ENCODE peak calls at places on chromosomes 13 and 19, in six cellular contexts. One of them, this sample, is unnamed.

GRCh38 chr13:20991741-20992520 is 69.5 kb downstream of the LATS2 start:
- DNase-seq in aorta: no peak
- DNase-seq in cerebellar nuclear complex: no peak
- DNase-seq in nephron progenitor cell: no peak
- DNase-seq in GM03348: no peak
- DNase-seq in PC-3: no peak
- DNase-seq in this sample: no peak

GRCh38 chr19:4974855-4975469 is 6.0 kb downstream of the KDM4B start:
- DNase-seq in GM03348: no peak
- DNase-seq in nephron progenitor cell: no peak
- DNase-seq in cerebellar nuclear complex: no peak
- DNase-seq in aorta: no peak
- DNase-seq in PC-3: no peak
- DNase-seq in this sample: no peak

GRCh38 chr13:86368924-86369323 is 569.7 kb upstream of the SLITRK6 start:
- DNase-seq in PC-3: no peak
- DNase-seq in cerebellar nuclear complex: no peak
- DNase-seq in nephron progenitor cell: no peak
- DNase-seq in aorta: no peak
- DNase-seq in GM03348: no peak
- DNase-seq in this sample: no peak

GRCh38 chr19:33301011-33301899 is 1.1 kb downstream of the CEBPA start:
- DNase-seq in cerebellar nuclear complex: no peak
- DNase-seq in PC-3: no peak
- DNase-seq in nephron progenitor cell: peak
- DNase-seq in GM03348: peak
- DNase-seq in aorta: no peak
- DNase-seq in this sample: no peak

GRCh38 chr19:55486971-55487883 is 1.0 kb upstream of the SSC5D start:
- DNase-seq in nephron progenitor cell: peak
- DNase-seq in aorta: peak
- DNase-seq in PC-3: peak
- DNase-seq in GM03348: peak
- DNase-seq in cerebellar nuclear complex: no peak
- DNase-seq in this sample: peak

GRCh38 chr19:10695401-10696398 is 5.5 kb upstream of the QTRT1 start:
- DNase-seq in PC-3: peak
- DNase-seq in nephron progenitor cell: peak
- DNase-seq in GM03348: peak
- DNase-seq in aorta: peak
- DNase-seq in cerebellar nuclear complex: peak
- DNase-seq in this sample: peak

GRCh38 chr13:91722267-91722884 is 324.0 kb downstream of the GPC5 start:
- DNase-seq in nephron progenitor cell: no peak
- DNase-seq in GM03348: peak
- DNase-seq in cerebellar nuclear complex: no peak
- DNase-seq in PC-3: peak
- DNase-seq in aorta: no peak
- DNase-seq in this sample: peak

GRCh38 chr13:29483211-29483610 is 112.3 kb downstream of the SLC7A1 start:
- DNase-seq in GM03348: no peak
- DNase-seq in aorta: no peak
- DNase-seq in nephron progenitor cell: no peak
- DNase-seq in PC-3: no peak
- DNase-seq in cerebellar nuclear complex: no peak
- DNase-seq in this sample: no peak

GRCh38 chr19:38736036-38736412 is 8.2 kb downstream of the CAPN12 start:
- DNase-seq in nephron progenitor cell: peak
- DNase-seq in aorta: peak
- DNase-seq in PC-3: peak
- DNase-seq in GM03348: peak
- DNase-seq in cerebellar nuclear complex: no peak
- DNase-seq in this sample: no peak

GRCh38 chr13:112952759-112953541 is 16.1 kb upstream of the MCF2L start:
- DNase-seq in GM03348: no peak
- DNase-seq in cerebellar nuclear complex: no peak
- DNase-seq in nephron progenitor cell: no peak
- DNase-seq in aorta: no peak
- DNase-seq in PC-3: no peak
- DNase-seq in this sample: no peak

GRCh38 chr13:95204231-95204765 is 97.0 kb downstream of the ABCC4 start:
- DNase-seq in PC-3: no peak
- DNase-seq in cerebellar nuclear complex: no peak
- DNase-seq in GM03348: no peak
- DNase-seq in aorta: no peak
- DNase-seq in nephron progenitor cell: no peak
- DNase-seq in this sample: peak

GRCh38 chr13:43963726-43964125 is 84.0 kb downstream of the LACC1 start:
- DNase-seq in aorta: no peak
- DNase-seq in PC-3: peak
- DNase-seq in GM03348: no peak
- DNase-seq in nephron progenitor cell: no peak
- DNase-seq in cerebellar nuclear complex: no peak
- DNase-seq in this sample: no peak

GRCh38 chr13:112837371-112838037 is 131.5 kb upstream of the MCF2L start:
- DNase-seq in nephron progenitor cell: no peak
- DNase-seq in PC-3: no peak
- DNase-seq in GM03348: peak
- DNase-seq in aorta: no peak
- DNase-seq in cerebellar nuclear complex: no peak
- DNase-seq in this sample: no peak

GRCh38 chr13:30334663-30335386 is 27.5 kb upstream of the KATNAL1 start:
- DNase-seq in GM03348: no peak
- DNase-seq in PC-3: peak
- DNase-seq in nephron progenitor cell: no peak
- DNase-seq in aorta: no peak
- DNase-seq in cerebellar nuclear complex: no peak
- DNase-seq in this sample: peak

GRCh38 chr19:18098891-18099622 is 1.5 kb downstream of the MAST3 start:
- DNase-seq in PC-3: no peak
- DNase-seq in aorta: no peak
- DNase-seq in nephron progenitor cell: peak
- DNase-seq in cerebellar nuclear complex: no peak
- DNase-seq in GM03348: no peak
- DNase-seq in this sample: no peak

GRCh38 chr13:50248537-50249521 is 233.6 kb downstream of the KCNRG start:
- DNase-seq in cerebellar nuclear complex: no peak
- DNase-seq in nephron progenitor cell: no peak
- DNase-seq in GM03348: no peak
- DNase-seq in aorta: no peak
- DNase-seq in PC-3: no peak
- DNase-seq in this sample: no peak

GRCh38 chr13:75458696-75459422 is 23.1 kb downstream of the TBC1D4 start:
- DNase-seq in aorta: no peak
- DNase-seq in cerebellar nuclear complex: no peak
- DNase-seq in PC-3: no peak
- DNase-seq in GM03348: no peak
- DNase-seq in nephron progenitor cell: no peak
- DNase-seq in this sample: peak

GRCh38 chr19:53158119-53158656 is 665 bp downstream of the ZNF347 start:
- DNase-seq in PC-3: peak
- DNase-seq in GM03348: peak
- DNase-seq in aorta: peak
- DNase-seq in cerebellar nuclear complex: no peak
- DNase-seq in nephron progenitor cell: peak
- DNase-seq in this sample: peak